ENCODE peak calls at places on chromosome 16, in eight cellular contexts. S is HCT116, H is DND-41, G is HepG2, J is IMR-90, I is A549, P is GM23248, A is fibroblast of lung. Y is an unnamed sample.

GRCh38 chr16:28504707-28505404 is 1.8 kb downstream of the IL27 start:
- DNase-seq in S (no peak), H (no peak), G (no peak), J (no peak), I (no peak), P (no peak), A (no peak), Y (no peak)

GRCh38 chr16:55709801-55710200 is 54.0 kb downstream of the SLC6A2 start:
- DNase-seq in S (no peak), H (no peak), G (no peak), J (no peak), I (no peak), P (no peak), A (no peak), Y (no peak)

GRCh38 chr16:56272495-56272894 is 81.2 kb downstream of the GNAO1 start:
- DNase-seq in S (no peak), H (no peak), G (no peak), J (no peak), I (no peak), P (no peak), A (no peak), Y (no peak)

GRCh38 chr16:11949527-11949926 is 7.7 kb upstream of the NPIPB2 start:
- DNase-seq in S (peak), H (peak), G (peak), J (peak), I (peak), P (peak), A (peak), Y (peak)

GRCh38 chr16:25210758-25211157 is 6.0 kb upstream of the AQP8 start:
- DNase-seq in S (no peak), H (no peak), G (no peak), J (peak), I (no peak), P (peak), A (peak), Y (no peak)

GRCh38 chr16:58615280-58615679 is 14.3 kb downstream of the CNOT1 start:
- DNase-seq in S (no peak), H (no peak), G (no peak), J (peak), I (no peak), P (peak), A (peak), Y (no peak)

GRCh38 chr16:85686912-85687591 is 1.7 kb downstream of the GINS2 start:
- DNase-seq in S (no peak), H (peak), G (no peak), J (no peak), I (no peak), P (no peak), A (no peak), Y (no peak)

GRCh38 chr16:58614860-58615259 is 14.8 kb downstream of the CNOT1 start:
- DNase-seq in S (no peak), H (no peak), G (no peak), J (no peak), I (no peak), P (peak), A (no peak), Y (no peak)

GRCh38 chr16:53098526-53099317 is 43.9 kb downstream of the CHD9 start:
- DNase-seq in S (no peak), H (peak), G (peak), J (peak), I (peak), P (peak), A (peak), Y (peak)

GRCh38 chr16:81531415-81531814 is 86.8 kb downstream of the CMIP start:
- DNase-seq in S (no peak), H (no peak), G (no peak), J (no peak), I (peak), P (peak), A (no peak), Y (no peak)

GRCh38 chr16:31472559-31473203 is 729 bp downstream of the TGFB1I1 start:
- DNase-seq in S (peak), H (peak), G (peak), J (peak), I (peak), P (peak), A (peak), Y (peak)

GRCh38 chr16:48408688-48409087 is 23.5 kb upstream of the SIAH1 start:
- DNase-seq in S (no peak), H (no peak), G (no peak), J (peak), I (peak), P (peak), A (peak), Y (no peak)

GRCh38 chr16:60151987-60152386 is 1417.9 kb upstream of the GOT2 start:
- DNase-seq in S (no peak), H (no peak), G (peak), J (no peak), I (peak), P (no peak), A (no peak), Y (peak)

GRCh38 chr16:264440-264951 is 11.2 kb downstream of the RGS11 start:
- DNase-seq in S (no peak), H (no peak), G (no peak), J (no peak), I (no peak), P (no peak), A (no peak), Y (no peak)

GRCh38 chr16:28163699-28164584 is 47.8 kb downstream of the XPO6 start:
- DNase-seq in S (no peak), H (no peak), G (peak), J (peak), I (no peak), P (peak), A (peak), Y (no peak)

GRCh38 chr16:72388007-72388406 is 216.1 kb upstream of the PMFBP1 start:
- DNase-seq in S (no peak), H (no peak), G (no peak), J (no peak), I (no peak), P (no peak), A (no peak), Y (no peak)

GRCh38 chr16:21126518-21126917 is 24.1 kb downstream of the DNAH3 start:
- DNase-seq in S (no peak), H (no peak), G (no peak), J (no peak), I (no peak), P (no peak), A (no peak), Y (no peak)

GRCh38 chr16:63530208-63530607 is 1494.0 kb upstream of the CDH8 start:
- DNase-seq in S (no peak), H (no peak), G (no peak), J (no peak), I (no peak), P (no peak), A (no peak), Y (peak)

GRCh38 chr16:47777191-47777590 is 316.1 kb downstream of the PHKB start:
- DNase-seq in S (no peak), H (no peak), G (no peak), J (peak), I (no peak), P (peak), A (peak), Y (no peak)

GRCh38 chr16:85309656-85310587 is 197.7 kb upstream of the CIBAR2 start:
- DNase-seq in S (no peak), H (peak), G (peak), J (no peak), I (no peak), P (no peak), A (no peak), Y (no peak)

GRCh38 chr16:85041184-85041928 is 13.8 kb downstream of the KIAA0513 start:
- DNase-seq in S (no peak), H (no peak), G (no peak), J (no peak), I (no peak), P (no peak), A (no peak), Y (no peak)

GRCh38 chr16:88387941-88388627 is 5.3 kb downstream of the ZNF469 start:
- DNase-seq in S (no peak), H (no peak), G (peak), J (peak), I (peak), P (peak), A (peak), Y (peak)

GRCh38 chr16:28212532-28212873 is 738 bp upstream of the XPO6 start:
- DNase-seq in S (peak), H (no peak), G (no peak), J (peak), I (no peak), P (peak), A (peak), Y (peak)

GRCh38 chr16:83890359-83890758 is 8.6 kb upstream of the MLYCD start:
- DNase-seq in S (no peak), H (no peak), G (no peak), J (no peak), I (no peak), P (no peak), A (no peak), Y (no peak)

GRCh38 chr16:695355-696089 is 5.3 kb upstream of the WDR24 start:
- DNase-seq in S (no peak), H (no peak), G (no peak), J (no peak), I (peak), P (peak), A (no peak), Y (no peak)

GRCh38 chr16:13906426-13907089 is 13.4 kb upstream of the ERCC4 start:
- DNase-seq in S (no peak), H (no peak), G (no peak), J (no peak), I (peak), P (no peak), A (no peak), Y (no peak)

GRCh38 chr16:9521749-9522370 is 430.4 kb downstream of the HAPSTR1 start:
- DNase-seq in S (no peak), H (no peak), G (peak), J (no peak), I (no peak), P (no peak), A (no peak), Y (peak)

DNA sequence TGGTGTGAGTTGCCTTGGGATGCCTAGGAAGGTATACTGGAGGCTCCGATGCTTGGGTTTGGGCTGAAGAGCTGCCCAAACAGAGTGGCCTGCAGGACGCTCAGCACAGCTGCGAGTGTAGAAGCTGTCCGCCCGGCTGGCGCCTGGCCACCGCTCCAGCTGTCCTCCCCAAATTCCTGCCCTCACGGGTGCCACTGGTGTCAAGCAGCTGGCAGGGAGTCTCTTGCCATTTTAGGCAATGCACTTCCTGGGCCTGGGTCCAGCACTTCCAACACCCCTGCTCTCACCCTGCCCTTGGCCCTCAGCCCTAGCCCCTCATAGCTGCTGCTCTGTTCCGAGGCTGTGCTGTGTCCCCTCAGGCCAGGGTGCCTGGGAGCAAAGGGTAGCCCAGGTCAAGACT is 5.2 kb upstream of the PKMYT1 start:
- DNase-seq in S (no peak), H (no peak), G (no peak), J (no peak), I (no peak), P (no peak), A (peak), Y (no peak)
- H3K4me2 ChIP-seq in S (no peak), H (no peak), G (no peak), J (no peak), I (no peak), P (no peak), A (no peak), Y (no peak)

GRCh38 chr16:89484088-89484501 is 6.3 kb downstream of the ANKRD11 start:
- DNase-seq in S (no peak), H (no peak), G (no peak), J (no peak), I (no peak), P (no peak), A (no peak), Y (no peak)

GRCh38 chr16:89484923-89485679 is 5.3 kb downstream of the ANKRD11 start:
- DNase-seq in S (no peak), H (no peak), G (no peak), J (no peak), I (no peak), P (no peak), A (no peak), Y (no peak)

GRCh38 chr16:89481556-89481955 is 8.8 kb downstream of the ANKRD11 start:
- DNase-seq in S (no peak), H (no peak), G (no peak), J (no peak), I (no peak), P (no peak), A (no peak), Y (no peak)

GRCh38 chr16:89482087-89482823 is 8.1 kb downstream of the ANKRD11 start:
- DNase-seq in S (no peak), H (no peak), G (no peak), J (no peak), I (no peak), P (no peak), A (no peak), Y (no peak)

GRCh38 chr16:89482824-89483220 is 7.5 kb downstream of the ANKRD11 start:
- DNase-seq in S (no peak), H (no peak), G (no peak), J (no peak), I (no peak), P (no peak), A (no peak), Y (no peak)
- H3K4me2 ChIP-seq in S (no peak), H (peak), G (no peak), J (peak), I (no peak), P (peak), A (no peak), Y (peak)

GRCh38 chr16:30108059-30108855 is 5.1 kb downstream of the GDPD3 start:
- DNase-seq in S (no peak), H (no peak), G (no peak), J (no peak), I (no peak), P (no peak), A (no peak), Y (no peak)

GRCh38 chr16:30104492-30104891 is 8.5 kb upstream of the YPEL3 start:
- DNase-seq in S (no peak), H (no peak), G (no peak), J (no peak), I (no peak), P (no peak), A (no peak), Y (peak)

GRCh38 chr16:30104090-30104489 is 8.1 kb upstream of the YPEL3 start:
- DNase-seq in S (no peak), H (no peak), G (no peak), J (no peak), I (no peak), P (no peak), A (no peak), Y (no peak)
- H3K4me2 ChIP-seq in S (peak), H (no peak), G (no peak), J (no peak), I (no peak), P (no peak), A (no peak), Y (peak)

GRCh38 chr16:82735176-82735575 is 108.4 kb downstream of the CDH13 start:
- DNase-seq in S (no peak), H (no peak), G (no peak), J (no peak), I (no peak), P (no peak), A (no peak), Y (no peak)
- H3K4me2 ChIP-seq in S (no peak), H (no peak), G (no peak), J (no peak), I (no peak), P (no peak), A (no peak), Y (no peak)

GRCh38 chr16:26334218-26335111 is 642.7 kb downstream of the HS3ST4 start:
- DNase-seq in S (no peak), H (no peak), G (peak), J (no peak), I (no peak), P (no peak), A (no peak), Y (no peak)
- H3K4me2 ChIP-seq in S (no peak), H (no peak), G (no peak), J (no peak), I (no peak), P (no peak), A (no peak), Y (peak)

GRCh38 chr16:3754772-3755171 is 37.4 kb upstream of the TRAP1 start:
- DNase-seq in S (no peak), H (no peak), G (no peak), J (peak), I (no peak), P (no peak), A (no peak), Y (no peak)
- H3K4me2 ChIP-seq in S (no peak), H (no peak), G (no peak), J (peak), I (no peak), P (peak), A (no peak), Y (no peak)

GRCh38 chr16:50692999-50693781 is at the start of gene NOD2:
- DNase-seq in S (no peak), H (no peak), G (no peak), J (no peak), I (peak), P (peak), A (no peak), Y (peak)

GRCh38 chr16:50695017-50696000 is 1.9 kb downstream of the NOD2 start:
- DNase-seq in S (no peak), H (no peak), G (no peak), J (no peak), I (no peak), P (peak), A (no peak), Y (no peak)

GRCh38 chr16:50696126-50696525 is 2.7 kb downstream of the NOD2 start:
- DNase-seq in S (no peak), H (no peak), G (peak), J (no peak), I (no peak), P (no peak), A (no peak), Y (no peak)

GRCh38 chr16:50692644-50692998 is 785 bp upstream of the NOD2 start:
- DNase-seq in S (no peak), H (no peak), G (no peak), J (no peak), I (no peak), P (no peak), A (no peak), Y (no peak)

GRCh38 chr16:50694206-50694605 is 800 bp downstream of the NOD2 start:
- DNase-seq in S (no peak), H (no peak), G (no peak), J (no peak), I (no peak), P (no peak), A (no peak), Y (no peak)
- H3K4me2 ChIP-seq in S (peak), H (no peak), G (peak), J (no peak), I (no peak), P (no peak), A (no peak), Y (no peak)

GRCh38 chr16:50259334-50260205 is 6.8 kb upstream of the ADCY7 start:
- DNase-seq in S (no peak), H (peak), G (no peak), J (no peak), I (no peak), P (peak), A (peak), Y (peak)
- H3K4me2 ChIP-seq in S (no peak), H (no peak), G (peak), J (no peak), I (no peak), P (peak), A (peak), Y (no peak)

DNA sequence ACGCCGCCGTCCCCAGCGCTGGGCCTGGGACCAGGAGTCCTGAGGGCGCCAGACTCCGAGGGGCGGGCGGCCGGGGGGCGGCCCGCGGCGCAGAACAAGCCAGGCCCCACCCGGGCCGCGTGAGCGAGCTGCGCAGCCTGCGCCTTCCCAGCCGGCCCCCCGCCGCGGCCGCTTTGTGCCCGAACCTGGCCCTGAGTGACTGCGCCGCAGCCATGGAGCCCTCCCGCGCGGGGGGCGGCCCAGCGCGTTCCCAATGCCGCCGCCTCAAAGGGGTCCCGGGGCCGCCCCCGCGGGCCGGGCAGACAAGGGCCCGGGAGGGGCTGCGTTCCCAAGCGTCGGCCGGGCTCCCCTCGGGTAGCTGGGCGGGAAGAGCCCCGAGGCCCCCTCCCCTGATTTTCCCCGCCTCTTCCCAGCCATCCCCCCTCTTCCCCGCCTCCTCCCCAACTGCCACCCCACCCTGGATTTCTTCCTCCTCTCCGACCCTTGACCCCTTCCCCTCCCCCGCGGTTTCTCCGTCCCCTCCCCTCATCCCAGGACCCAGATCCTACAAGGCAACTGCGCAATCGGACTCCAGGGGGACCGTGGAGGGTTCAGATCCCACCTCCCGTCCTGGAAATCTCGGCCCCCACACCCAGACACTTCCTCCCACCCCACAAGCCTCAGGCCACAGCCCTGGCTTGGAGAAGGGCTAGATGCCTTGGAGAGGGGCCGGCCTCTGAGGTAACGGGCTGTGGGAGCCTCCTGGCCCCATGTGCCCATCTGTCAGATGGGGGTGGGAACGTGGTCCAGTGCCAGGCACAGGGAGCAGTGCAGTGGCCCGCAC is 17.1 kb downstream of the ZNF423 start:
- DNase-seq in S (no peak), H (no peak), G (no peak), J (no peak), I (no peak), P (no peak), A (no peak), Y (peak)
- H3K4me2 ChIP-seq in S (no peak), H (no peak), G (no peak), J (no peak), I (no peak), P (no peak), A (no peak), Y (peak)

DNA sequence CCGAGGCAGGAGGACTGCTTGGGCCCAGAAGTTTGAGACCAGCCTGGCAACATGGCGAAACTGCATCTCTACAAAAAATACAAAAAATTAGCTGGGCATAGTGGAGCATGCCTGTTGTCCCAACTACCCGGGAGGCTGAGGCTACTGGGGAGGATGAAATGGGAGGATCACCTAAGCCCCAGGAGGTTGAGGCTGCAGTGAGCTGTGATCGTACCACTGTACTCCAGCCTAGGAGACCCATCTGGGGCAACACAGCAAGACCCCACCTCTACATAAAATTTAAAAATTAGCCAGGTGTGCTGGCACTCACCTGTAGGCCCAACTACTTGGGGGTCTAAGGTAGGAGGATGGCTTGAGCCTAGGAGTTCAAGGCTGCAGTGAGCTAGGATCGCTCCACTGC is 1.8 kb downstream of the PAM16 start:
- DNase-seq in S (no peak), H (no peak), G (no peak), J (no peak), I (no peak), P (no peak), A (no peak), Y (no peak)
- H3K4me2 ChIP-seq in S (peak), H (peak), G (peak), J (no peak), I (peak), P (no peak), A (no peak), Y (no peak)

Y was measured in hepatocyte.